ENCODE peak calls at places on chromosomes 4 and X, in four cellular contexts. J, X, D and B are unnamed samples.

GRCh38 chr4:4783847-4784246 is 75.6 kb upstream of the MSX1 start:
- DNase-seq in J (no peak), D (no peak), X (no peak), B (no peak)

GRCh38 chr4:152220201-152220666 is 315.7 kb downstream of the FBXW7 start:
- DNase-seq in J (no peak), D (no peak), X (no peak), B (no peak)

GRCh38 chrX:111687305-111687704 is 6.3 kb downstream of the ALG13 start:
- DNase-seq in D (no peak), X (no peak), J (no peak), B (no peak)

GRCh38 chr4:86184216-86184915 is 175.5 kb downstream of the MAPK10 start:
- DNase-seq in D (no peak), X (no peak), J (no peak), B (no peak)

GRCh38 chrX:38154340-38154739 is 66.3 kb downstream of the SRPX start:
- DNase-seq in X (no peak), D (no peak), J (no peak), B (no peak)

GRCh38 chr4:101961144-101961543 is 170.6 kb downstream of the BANK1 start:
- DNase-seq in J (no peak), X (no peak), D (no peak), B (no peak)

GRCh38 chrX:131729295-131729694 is 185.4 kb downstream of the OR13H1 start:
- DNase-seq in D (peak), J (peak), X (no peak), B (no peak)

GRCh38 chr4:15729910-15730533 is 27.2 kb downstream of the BST1 start:
- DNase-seq in X (peak), J (peak), D (peak), B (peak)

GRCh38 chrX:38561126-38561868 is at the start of gene TSPAN7:
- DNase-seq in X (peak), J (peak), D (peak), B (peak)

GRCh38 chr4:111641813-111642579 is 503.3 kb upstream of the FAM241A start:
- DNase-seq in X (peak), D (no peak), J (peak), B (peak)

GRCh38 chr4:67087897-67088296 is 457.4 kb downstream of the CENPC start:
- DNase-seq in X (peak), D (peak), J (no peak), B (peak)

GRCh38 chr4:2337131-2337723 is 75.3 kb upstream of the MXD4 start:
- DNase-seq in J (peak), X (peak), D (no peak), B (no peak)

GRCh38 chr4:122953924-122954323 is 31.5 kb upstream of the NUDT6 start:
- DNase-seq in D (no peak), J (no peak), X (no peak), B (no peak)

GRCh38 chr4:93199492-93199891 is 629.1 kb upstream of the ATOH1 start:
- DNase-seq in J (peak), D (no peak), X (peak), B (peak)

GRCh38 chrX:70029790-70030189 is 19.9 kb downstream of the AWAT2 start:
- DNase-seq in X (no peak), J (no peak), D (no peak), B (no peak)

GRCh38 chr4:185730387-185730786 is 81.6 kb downstream of the SORBS2 start:
- DNase-seq in X (no peak), D (no peak), J (no peak), B (peak)

GRCh38 chrX:10607233-10607632 is 13.2 kb downstream of the MID1 start:
- DNase-seq in D (no peak), J (no peak), X (no peak), B (no peak)

GRCh38 chr4:173461170-173461569 is 62.3 kb upstream of the SCRG1 start:
- DNase-seq in D (no peak), X (no peak), J (no peak), B (no peak)

GRCh38 chr4:3437998-3438846 is 3.5 kb upstream of the HGFAC start:
- DNase-seq in J (no peak), D (no peak), X (no peak), B (no peak)

GRCh38 chr4:99815597-99816011 is 1.0 kb upstream of the DAPP1 start:
- DNase-seq in D (no peak), X (peak), J (no peak), B (no peak)

GRCh38 chr4:120977435-120977997 is 55.0 kb upstream of the PRDM5 start:
- DNase-seq in J (no peak), X (peak), D (no peak), B (peak)

GRCh38 chrX:45783002-45783401 is 582.3 kb upstream of the DIPK2B start:
- DNase-seq in J (no peak), D (no peak), X (no peak), B (no peak)

GRCh38 chrX:129636175-129636681 is 18.5 kb downstream of the APLN start:
- DNase-seq in J (no peak), X (peak), D (no peak), B (no peak)

GRCh38 chr4:4521767-4522166 is 20.1 kb downstream of the STX18 start:
- DNase-seq in X (no peak), D (no peak), J (no peak), B (no peak)

GRCh38 chr4:54318904-54319303 is 89.8 kb downstream of the PDGFRA start:
- DNase-seq in D (no peak), J (no peak), X (peak), B (peak)

GRCh38 chr4:14783011-14783877 is 219.0 kb upstream of the CPEB2 start:
- DNase-seq in D (no peak), X (no peak), J (no peak), B (no peak)

GRCh38 chr4:151322565-151322964 is 2.8 kb downstream of the SH3D19 start:
- DNase-seq in X (no peak), D (no peak), J (no peak), B (no peak)

GRCh38 chr4:94577136-94577535 is 125.4 kb downstream of the PDLIM5 start:
- DNase-seq in J (peak), D (no peak), X (peak), B (no peak)

GRCh38 chr4:101191302-101192098 is 155.8 kb downstream of the PPP3CA start:
- DNase-seq in X (peak), J (peak), D (no peak), B (no peak)

GRCh38 chr4:62490635-62491034 is 1290.5 kb downstream of the ADGRL3 start:
- DNase-seq in J (no peak), D (no peak), X (no peak), B (no peak)

GRCh38 chr4:110108470-110108869 is 89.9 kb downstream of the ELOVL6 start:
- DNase-seq in D (no peak), X (no peak), J (no peak), B (no peak)

GRCh38 chr4:91936301-91936700 is 367.5 kb upstream of the GRID2 start:
- DNase-seq in D (no peak), X (peak), J (no peak), B (no peak)

GRCh38 chrX:69317721-69318120 is 152.5 kb upstream of the PJA1 start:
- DNase-seq in X (no peak), D (no peak), J (no peak), B (no peak)

GRCh38 chr4:650461-650860 is 23.6 kb downstream of the ATP5ME start:
- DNase-seq in D (no peak), X (no peak), J (no peak), B (no peak)

GRCh38 chr4:78166582-78166981 is 109.5 kb downstream of the FRAS1 start:
- DNase-seq in D (no peak), X (no peak), J (no peak), B (no peak)

DNA sequence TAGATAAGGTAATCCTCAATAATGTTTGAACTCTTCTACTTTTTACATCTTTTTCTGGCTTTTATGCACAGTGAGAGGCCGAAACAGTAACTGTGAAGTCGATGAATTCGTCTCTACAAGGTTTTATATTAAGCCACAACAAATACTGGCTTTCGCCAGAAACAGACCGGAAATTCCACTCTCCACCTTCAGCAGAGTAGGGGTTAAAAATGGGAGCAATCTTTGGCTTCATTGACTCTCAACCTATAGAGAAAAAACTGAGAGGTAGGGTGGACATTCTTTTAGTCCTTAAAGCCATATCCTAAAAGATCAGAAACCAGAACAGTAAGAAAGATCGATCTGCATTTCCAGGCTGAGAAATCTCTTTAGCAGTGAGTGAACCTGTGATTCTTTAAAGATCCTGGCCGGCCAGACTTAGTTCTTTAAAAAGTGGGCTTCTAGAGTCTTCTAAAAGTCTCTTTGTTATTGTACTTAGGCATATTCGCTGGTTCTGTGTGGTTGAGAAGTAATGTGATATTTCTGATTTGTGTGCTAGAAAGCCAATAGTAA is 1.9 kb downstream of the HSPA4L start:
- DNase-seq in X (no peak), J (no peak), D (no peak), B (no peak)
- H3K4me3 ChIP-seq in X (no peak), J (peak), D (no peak), B (no peak)

DNA sequence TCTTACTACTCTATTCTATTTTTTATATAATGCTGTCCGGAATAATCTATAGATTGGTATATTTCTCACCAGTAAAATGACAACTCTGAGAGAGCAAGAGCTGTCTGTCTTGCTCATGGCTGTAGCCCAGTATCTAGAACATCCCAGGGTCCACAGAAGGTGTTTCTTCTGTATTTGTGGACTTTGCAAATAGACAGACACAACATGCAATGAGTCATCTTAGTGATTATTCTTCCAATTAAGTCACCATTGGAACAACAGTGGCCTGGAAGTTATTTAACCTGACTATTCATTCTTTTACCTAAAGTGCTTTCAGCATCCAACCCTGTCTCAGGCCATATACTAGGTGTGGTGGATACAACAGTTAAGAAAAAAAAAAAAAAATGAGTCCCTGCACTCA is 179.5 kb downstream of the PPARGC1A start:
- DNase-seq in D (no peak), J (no peak), X (no peak), B (no peak)
- H3K4me3 ChIP-seq in D (no peak), J (no peak), X (no peak), B (no peak)

GRCh38 chr4:87498446-87498900 is 30.7 kb downstream of the SPARCL1 start:
- DNase-seq in J (no peak), X (no peak), D (no peak), B (no peak)
- H3K4me3 ChIP-seq in J (no peak), X (no peak), D (peak), B (no peak)

GRCh38 chrX:153946910-153947769 is 2.7 kb upstream of the RENBP start:
- DNase-seq in X (peak), D (peak), J (peak), B (peak)

GRCh38 chrX:153944800-153945150 is 332 bp upstream of the RENBP start:
- DNase-seq in X (no peak), J (no peak), D (no peak), B (no peak)

GRCh38 chrX:153941331-153942252 is 2.9 kb downstream of the RENBP start:
- DNase-seq in X (no peak), J (no peak), D (no peak), B (no peak)

GRCh38 chrX:153945956-153946909 is 1.8 kb upstream of the RENBP start:
- DNase-seq in X (no peak), D (no peak), J (no peak), B (no peak)

DNA sequence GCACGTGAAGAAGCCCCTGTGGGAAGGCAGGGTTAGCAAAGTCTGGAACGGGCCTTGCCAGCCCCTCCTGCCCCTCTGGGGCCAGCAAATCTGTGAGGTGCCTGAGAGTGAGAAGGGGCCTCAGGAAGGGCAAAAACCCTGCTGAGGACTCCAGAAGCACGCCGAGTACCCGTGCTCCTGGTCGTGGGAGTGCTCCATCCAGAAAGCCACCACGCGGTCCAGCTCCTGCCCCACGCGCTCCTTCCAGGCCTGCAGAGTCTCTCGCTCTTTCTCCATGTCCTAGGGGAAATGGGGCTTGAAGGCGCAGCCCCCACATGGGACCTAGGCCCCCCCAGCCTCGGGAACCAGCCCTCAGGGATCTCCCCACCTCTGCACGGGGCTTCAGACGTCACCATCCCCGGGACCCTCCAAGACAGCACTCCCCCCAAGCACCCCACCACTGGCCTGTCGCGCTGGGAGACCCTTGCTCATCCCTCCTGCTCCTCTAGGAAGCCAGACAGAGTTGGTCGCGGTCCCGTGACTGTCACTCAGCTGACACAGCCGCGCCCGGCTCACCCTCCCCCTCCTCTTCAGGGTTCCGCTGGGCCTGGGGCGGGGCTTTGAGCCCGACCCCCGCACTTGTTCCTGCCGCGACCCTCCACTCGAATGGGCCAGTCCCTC is at the start of gene RENBP:
- DNase-seq in X (peak), J (no peak), D (peak), B (no peak)
- H3K4me3 ChIP-seq in X (no peak), J (peak), D (no peak), B (no peak)

GRCh38 chrX:134545524-134545923 is 85.6 kb downstream of the HPRT1 start:
- DNase-seq in X (no peak), J (no peak), D (no peak), B (no peak)
- H3K4me3 ChIP-seq in X (no peak), J (no peak), D (no peak), B (no peak)

GRCh38 chr4:156322592-156322991 is 368.9 kb upstream of the CTSO start:
- DNase-seq in X (no peak), J (no peak), D (no peak), B (no peak)

DNA sequence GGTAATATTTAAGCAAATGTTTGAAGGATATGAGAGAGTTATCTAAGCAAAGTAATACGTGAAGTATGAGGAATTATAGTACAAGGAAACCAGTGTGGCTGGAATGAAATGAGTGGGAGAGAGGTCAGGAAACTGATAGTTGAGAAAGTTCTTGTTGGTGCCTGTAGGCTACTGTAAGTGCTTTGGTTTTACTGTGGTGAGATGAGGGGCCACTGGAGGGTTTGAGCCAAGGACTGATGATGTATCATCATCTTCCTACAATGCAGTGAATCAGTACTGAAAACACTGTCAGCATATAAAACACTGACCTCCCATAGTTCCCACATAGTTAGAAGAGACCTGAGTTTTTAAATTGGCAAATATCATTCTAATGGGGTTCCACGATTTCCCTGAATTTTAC is 367.5 kb upstream of the CTSO start:
- DNase-seq in D (no peak), J (no peak), X (no peak), B (no peak)
- H3K4me3 ChIP-seq in D (no peak), J (no peak), X (no peak), B (no peak)

GRCh38 chr4:140097572-140097971 is 56.4 kb downstream of the MAML3 start:
- DNase-seq in J (no peak), X (no peak), D (no peak), B (no peak)
- H3K4me3 ChIP-seq in J (no peak), X (no peak), D (no peak), B (no peak)

GRCh38 chr4:69056921-69057562 is 39.2 kb upstream of the UGT2B7 start:
- DNase-seq in J (no peak), X (no peak), D (no peak), B (no peak)
- H3K4me3 ChIP-seq in J (no peak), X (no peak), D (no peak), B (no peak)